ENCODE peak calls at places on chromosome 7, in ten cellular contexts. I, A, Y, V, O, Z, D, K, J and E are unnamed samples.

GRCh38 chr7:74027124-74027682 is 770 bp upstream of the ELN start:
- DNase-seq in I (no peak), J (no peak), Z (no peak), Y (no peak), K (no peak), A (no peak), O (no peak), V (no peak), D (no peak), E (no peak)

GRCh38 chr7:30478349-30479228 is at the start of gene NOD1:
- DNase-seq in A (peak; percentile 26), K (peak; percentile 41), Z (peak; percentile 91), I (peak; percentile 82), O (peak; percentile 70), V (peak; percentile 66), D (peak; percentile 86), J (peak; percentile 55), Y (peak; percentile 68), E (peak; percentile 47)

GRCh38 chr7:159126496-159127345 is 17.9 kb downstream of the VIPR2 start:
- DNase-seq in Z (no peak), V (no peak), O (no peak), I (no peak), A (no peak), D (no peak), J (no peak), Y (no peak), K (peak; percentile 3), E (no peak)

GRCh38 chr7:132084776-132085388 is 491.4 kb downstream of the PLXNA4 start:
- DNase-seq in V (no peak), A (no peak), O (no peak), Z (no peak), J (no peak), Y (no peak), K (no peak), I (peak; percentile 50), D (no peak), E (no peak)

GRCh38 chr7:36784991-36785940 is 61.0 kb upstream of the AOAH start:
- DNase-seq in O (peak; percentile 97), D (peak; percentile 65), Z (peak; percentile 71), K (no peak), A (no peak), Y (no peak), I (no peak), V (no peak), J (no peak), E (no peak)

GRCh38 chr7:50595538-50596102 is 30.4 kb upstream of the DDC start:
- DNase-seq in V (no peak), D (no peak), A (no peak), Z (no peak), Y (no peak), J (peak; percentile 33), K (peak; percentile 34), I (peak; percentile 77), O (no peak), E (peak; percentile 24)

GRCh38 chr7:23272275-23272674 is 25.7 kb downstream of the GPNMB start:
- DNase-seq in O (no peak), D (no peak), V (no peak), Y (no peak), I (no peak), Z (no peak), K (no peak), J (no peak), A (no peak), E (no peak)

GRCh38 chr7:158109364-158110033 is 478.1 kb downstream of the PTPRN2 start:
- DNase-seq in K (no peak), Y (no peak), O (no peak), J (no peak), Z (no peak), A (no peak), I (no peak), D (no peak), V (no peak), E (no peak)

GRCh38 chr7:147567043-147567442 is 1023.5 kb upstream of the C7orf33 start:
- DNase-seq in V (no peak), Y (no peak), J (no peak), K (no peak), O (no peak), A (no peak), Z (no peak), I (no peak), D (no peak), E (no peak)